ENCODE peak calls at places on chromosomes 12 and 14, in eight cellular contexts. P is OCI-LY7, Y is hepatocyte, M is SK-N-SH, U is GM23248, O is HCT116, S is PC-3, K is Karpas-422. T is an unnamed sample. For H3K9me2 and H3K9me3, the result is how much of the 10 kb centered on the place peaks cover.

GRCh38 chr12:46771268-46771837 is 54.4 kb downstream of the SLC38A4 start:
- DNase-seq in P (no peak), Y (no peak), M (no peak), U (peak), O (no peak), S (no peak), K (no peak), T (no peak)

GRCh38 chr14:61556455-61556854 is 138.9 kb upstream of the HIF1A start:
- DNase-seq in P (no peak), Y (no peak), M (no peak), U (no peak), O (no peak), S (peak), K (no peak), T (no peak)

GRCh38 chr12:69240625-69240984 is 1.2 kb downstream of the CPSF6 start:
- DNase-seq in P (peak), Y (peak), M (peak), U (peak), O (no peak), S (no peak), K (peak), T (no peak)

GRCh38 chr12:52025301-52026172 is 18.8 kb downstream of the TAMALIN start:
- DNase-seq in P (peak), Y (peak), M (peak), U (peak), O (peak), S (peak), K (peak), T (peak)

GRCh38 chr14:94174622-94175402 is 690 bp downstream of the PPP4R4 start:
- DNase-seq in P (no peak), Y (no peak), M (peak), U (peak), O (no peak), S (no peak), K (no peak), T (no peak)

GRCh38 chr14:51789631-51790030 is 70.8 kb upstream of the GNG2 start:
- DNase-seq in P (no peak), Y (no peak), M (no peak), U (peak), O (peak), S (no peak), K (no peak), T (no peak)

GRCh38 chr12:59895161-59895785 is 299.4 kb downstream of the SLC16A7 start:
- DNase-seq in P (no peak), Y (no peak), M (no peak), U (no peak), O (no peak), S (no peak), K (no peak), T (no peak)

GRCh38 chr14:34593740-34594375 is 36.1 kb downstream of the SNX6 start:
- DNase-seq in P (no peak), Y (no peak), M (no peak), U (peak), O (no peak), S (no peak), K (no peak), T (no peak)

GRCh38 chr12:102675672-102676071 is 195.3 kb upstream of the IGF1 start:
- DNase-seq in P (no peak), Y (no peak), M (no peak), U (peak), O (no peak), S (no peak), K (no peak), T (no peak)

GRCh38 chr12:124725099-124725498 is 138.6 kb downstream of the SCARB1 start:
- DNase-seq in P (no peak), Y (no peak), M (no peak), U (no peak), O (no peak), S (no peak), K (no peak), T (no peak)

GRCh38 chr12:108337235-108338223 is 1.6 kb downstream of the CMKLR1 start:
- DNase-seq in P (peak), Y (peak), M (peak), U (peak), O (peak), S (peak), K (peak), T (no peak)

GRCh38 chr14:66074546-66074945 is 411.6 kb upstream of the CCDC196 start:
- DNase-seq in P (no peak), Y (no peak), M (no peak), U (no peak), O (no peak), S (no peak), K (peak), T (no peak)

GRCh38 chr14:69540654-69541335 is 33.9 kb downstream of the CCDC177 start:
- DNase-seq in P (no peak), Y (no peak), M (no peak), U (no peak), O (no peak), S (no peak), K (no peak), T (no peak)

GRCh38 chr14:60622920-60623263 is 26.4 kb downstream of the SIX1 start:
- DNase-seq in P (no peak), Y (no peak), M (no peak), U (peak), O (no peak), S (no peak), K (no peak), T (no peak)

GRCh38 chr12:118055144-118055557 is 5.8 kb downstream of the WSB2 start:
- DNase-seq in P (peak), Y (peak), M (peak), U (peak), O (no peak), S (peak), K (peak), T (peak)

GRCh38 chr14:64685364-64686130 is 18.7 kb upstream of the PLEKHG3 start:
- DNase-seq in P (no peak), Y (no peak), M (peak), U (no peak), O (no peak), S (no peak), K (no peak), T (no peak)

GRCh38 chr12:40031965-40032364 is 73.9 kb downstream of the SLC2A13 start:
- DNase-seq in P (no peak), Y (no peak), M (no peak), U (no peak), O (no peak), S (no peak), K (no peak), T (no peak)

GRCh38 chr12:122966743-122967058 is 438 bp upstream of the ABCB9 start:
- DNase-seq in P (no peak), Y (no peak), M (no peak), U (no peak), O (no peak), S (no peak), K (no peak), T (no peak)
- H3K4me3 ChIP-seq in P (peak), Y (no peak), M (peak), U (no peak), O (no peak), S (no peak), K (no peak), T (peak)

DNA sequence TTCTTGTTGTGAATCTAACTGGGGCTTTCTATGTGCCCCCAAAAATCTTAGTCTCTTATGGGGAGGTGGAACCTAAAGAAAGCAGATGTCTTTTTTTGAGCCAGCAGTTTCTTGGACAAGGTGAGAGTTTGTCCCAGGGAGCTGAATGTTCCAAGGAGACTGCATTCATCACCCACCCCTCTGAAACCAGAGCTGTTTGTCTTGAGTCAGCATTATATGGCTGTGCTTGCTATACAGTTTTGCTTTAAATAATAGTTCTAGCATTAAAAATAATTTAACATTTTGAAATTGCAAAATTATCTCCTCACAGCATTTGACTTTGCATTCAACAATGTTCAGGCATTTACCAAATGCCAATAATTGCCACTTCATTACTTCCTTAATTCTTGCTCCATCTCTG is 813.3 kb downstream of the BCL11B start:
- DNase-seq in P (no peak), Y (no peak), M (no peak), U (no peak), O (no peak), S (no peak), K (no peak), T (no peak)
- H3K9me2 ChIP-seq in P (under half), Y (under half), M (under half), U (under half), O (under half), S (under half), K (under half), T (under half)

GRCh38 chr14:106670006-106670405 is 1143.6 kb downstream of the TMEM121 start:
- DNase-seq in P (no peak), Y (no peak), M (no peak), U (no peak), O (no peak), S (no peak), K (no peak), T (no peak)
- H3K9me3 ChIP-seq in P (under half), Y (under half), M (under half), U (under half), O (under half), S (under half), K (under half), T (under half)

GRCh38 chr14:54349713-54350112 is 47.1 kb upstream of the CDKN3 start:
- DNase-seq in P (no peak), Y (no peak), M (no peak), U (peak), O (no peak), S (no peak), K (no peak), T (no peak)
- H3K4me3 ChIP-seq in P (no peak), Y (no peak), M (no peak), U (peak), O (no peak), S (no peak), K (no peak), T (no peak)

GRCh38 chr12:127271776-127272175 is 995.2 kb upstream of the TMEM132C start:
- DNase-seq in P (no peak), Y (no peak), M (no peak), U (no peak), O (no peak), S (no peak), K (no peak), T (no peak)
- H3K9me2 ChIP-seq in P (under half), Y (under half), M (under half), U (under half), O (under half), S (under half), K (under half), T (under half)

GRCh38 chr14:101152855-101153254 is 249.3 kb upstream of the RTL1 start:
- DNase-seq in P (no peak), Y (no peak), M (no peak), U (no peak), O (no peak), S (no peak), K (no peak), T (no peak)

GRCh38 chr14:101151930-101152310 is 248.4 kb upstream of the RTL1 start:
- DNase-seq in P (no peak), Y (no peak), M (no peak), U (peak), O (no peak), S (no peak), K (no peak), T (no peak)

GRCh38 chr14:101153691-101154090 is 250.2 kb upstream of the RTL1 start:
- DNase-seq in P (no peak), Y (no peak), M (no peak), U (no peak), O (no peak), S (peak), K (no peak), T (no peak)

GRCh38 chr14:101150010-101150409 is 246.5 kb upstream of the RTL1 start:
- DNase-seq in P (no peak), Y (no peak), M (no peak), U (no peak), O (no peak), S (no peak), K (no peak), T (no peak)

GRCh38 chr14:101151226-101151929 is 247.9 kb upstream of the RTL1 start:
- DNase-seq in P (no peak), Y (no peak), M (no peak), U (peak), O (peak), S (peak), K (no peak), T (no peak)
- H3K9me3 ChIP-seq in P (under half), Y (under half), M (under half), U (under half), O (under half), S (under half), K (under half), T (under half)

GRCh38 chr14:73753043-73753886 is 39.1 kb upstream of the PNMA1 start:
- DNase-seq in P (peak), Y (peak), M (peak), U (peak), O (no peak), S (no peak), K (no peak), T (no peak)

GRCh38 chr14:73757381-73757780 is 43.2 kb upstream of the PNMA1 start:
- DNase-seq in P (no peak), Y (no peak), M (no peak), U (no peak), O (no peak), S (no peak), K (no peak), T (no peak)

GRCh38 chr14:73753887-73754880 is 40.0 kb upstream of the PNMA1 start:
- DNase-seq in P (peak), Y (no peak), M (no peak), U (peak), O (no peak), S (peak), K (peak), T (no peak)

GRCh38 chr14:73754911-73755360 is 40.8 kb upstream of the PNMA1 start:
- DNase-seq in P (no peak), Y (peak), M (peak), U (peak), O (no peak), S (no peak), K (no peak), T (no peak)

GRCh38 chr14:73755434-73756014 is 41.3 kb upstream of the PNMA1 start:
- DNase-seq in P (peak), Y (no peak), M (no peak), U (peak), O (no peak), S (no peak), K (peak), T (peak)
- H3K4me3 ChIP-seq in P (peak), Y (no peak), M (no peak), U (peak), O (no peak), S (peak), K (peak), T (no peak)

GRCh38 chr12:101356794-101357193 is 50.8 kb downstream of the ARL1 start:
- DNase-seq in P (no peak), Y (no peak), M (no peak), U (no peak), O (no peak), S (no peak), K (no peak), T (no peak)

GRCh38 chr12:101361455-101361854 is 46.1 kb downstream of the ARL1 start:
- DNase-seq in P (no peak), Y (no peak), M (no peak), U (no peak), O (no peak), S (no peak), K (no peak), T (no peak)
- H3K9me2 ChIP-seq in P (under half), Y (under half), M (under half), U (under half), O (under half), S (under half), K (under half), T (under half)